ENCODE peak calls at places on chromosome 16, in seven cellular contexts. Y is HCT116, D is HepG2, K is A549, Q is GM23338, W is K562, E is GM12878. P is an unnamed sample.

GRCh38 chr16:22151599-22151998 is 10.7 kb upstream of the SDR42E2 start:
- DNase-seq in Y (no peak), D (no peak), K (no peak), Q (no peak), W (no peak), E (no peak), P (no peak)

GRCh38 chr16:83799336-83799735 is 8.4 kb upstream of the HSBP1 start:
- DNase-seq in Y (no peak), D (no peak), K (no peak), Q (no peak), W (no peak), E (no peak), P (peak)

GRCh38 chr16:56303880-56304279 is 112.6 kb downstream of the GNAO1 start:
- DNase-seq in Y (no peak), D (no peak), K (no peak), Q (no peak), W (no peak), E (no peak), P (no peak)

GRCh38 chr16:56669005-56669839 is at the start of gene MT1H:
- DNase-seq in Y (no peak), D (no peak), K (no peak), Q (peak), W (no peak), E (no peak), P (no peak)

GRCh38 chr16:71929048-71929447 is 33.7 kb downstream of the IST1 start:
- DNase-seq in Y (no peak), D (no peak), K (no peak), Q (no peak), W (no peak), E (no peak), P (no peak)

GRCh38 chr16:67893791-67894399 is 841 bp downstream of the PSKH1 start:
- DNase-seq in Y (no peak), D (peak), K (no peak), Q (no peak), W (no peak), E (no peak), P (no peak)

GRCh38 chr16:53191413-53191812 is 136.6 kb downstream of the CHD9 start:
- DNase-seq in Y (no peak), D (no peak), K (no peak), Q (no peak), W (no peak), E (no peak), P (no peak)

GRCh38 chr16:30095166-30096078 is 591 bp downstream of the YPEL3 start:
- DNase-seq in Y (no peak), D (no peak), K (no peak), Q (peak), W (no peak), E (no peak), P (no peak)

GRCh38 chr16:64738321-64738960 is 383.4 kb downstream of the CDH11 start:
- DNase-seq in Y (no peak), D (no peak), K (no peak), Q (no peak), W (no peak), E (no peak), P (no peak)

GRCh38 chr16:4631444-4631843 is 6.8 kb downstream of the MGRN1 start:
- DNase-seq in Y (no peak), D (no peak), K (no peak), Q (no peak), W (no peak), E (no peak), P (no peak)

GRCh38 chr16:87570938-87571867 is 31.1 kb upstream of the JPH3 start:
- DNase-seq in Y (peak), D (peak), K (peak), Q (peak), W (peak), E (no peak), P (no peak)

GRCh38 chr16:84703671-84704070 is 3.9 kb downstream of the USP10 start:
- DNase-seq in Y (no peak), D (no peak), K (no peak), Q (no peak), W (no peak), E (no peak), P (no peak)

GRCh38 chr16:30756781-30757100 is 5.1 kb downstream of the CFAP119 start:
- DNase-seq in Y (no peak), D (no peak), K (no peak), Q (no peak), W (no peak), E (no peak), P (no peak)

GRCh38 chr16:10846213-10846998 is 27.8 kb upstream of the TVP23A start:
- DNase-seq in Y (no peak), D (no peak), K (no peak), Q (no peak), W (no peak), E (no peak), P (no peak)

GRCh38 chr16:19315889-19316288 is 30.4 kb downstream of the CLEC19A start:
- DNase-seq in Y (no peak), D (no peak), K (no peak), Q (no peak), W (no peak), E (no peak), P (no peak)

GRCh38 chr16:58222532-58223316 is 24.8 kb upstream of the CSNK2A2 start:
- DNase-seq in Y (peak), D (peak), K (peak), Q (no peak), W (no peak), E (no peak), P (no peak)

GRCh38 chr16:74580828-74581227 is 26.1 kb downstream of the GLG1 start:
- DNase-seq in Y (no peak), D (no peak), K (no peak), Q (no peak), W (no peak), E (peak), P (no peak)

GRCh38 chr16:68190745-68191510 is 45.0 kb downstream of the ESRP2 start:
- DNase-seq in Y (no peak), D (peak), K (no peak), Q (no peak), W (no peak), E (no peak), P (no peak)

GRCh38 chr16:30750876-30751465 is 2.7 kb downstream of the PHKG2 start:
- DNase-seq in Y (no peak), D (no peak), K (no peak), Q (no peak), W (no peak), E (no peak), P (no peak)

GRCh38 chr16:67800252-67801046 is 5.9 kb downstream of the RANBP10 start:
- DNase-seq in Y (no peak), D (no peak), K (no peak), Q (no peak), W (peak), E (no peak), P (no peak)

GRCh38 chr16:54937673-54938350 is 7.1 kb downstream of the IRX5 start:
- DNase-seq in Y (no peak), D (no peak), K (no peak), Q (peak), W (no peak), E (no peak), P (no peak)

GRCh38 chr16:48117217-48118105 is 38.3 kb downstream of the ABCC12 start:
- DNase-seq in Y (peak), D (peak), K (peak), Q (peak), W (peak), E (no peak), P (no peak)

GRCh38 chr16:89610108-89610453 is 3.4 kb upstream of the DPEP1 start:
- DNase-seq in Y (no peak), D (no peak), K (no peak), Q (no peak), W (no peak), E (no peak), P (no peak)

GRCh38 chr16:56389554-56389953 is 35.8 kb downstream of the AMFR start:
- DNase-seq in Y (no peak), D (no peak), K (peak), Q (no peak), W (no peak), E (no peak), P (no peak)

GRCh38 chr16:56620311-56620897 is 5.2 kb upstream of the MT1E start:
- DNase-seq in Y (no peak), D (no peak), K (no peak), Q (no peak), W (no peak), E (no peak), P (no peak)

GRCh38 chr16:72952404-72953301 is 95.3 kb downstream of the ZFHX3 start:
- DNase-seq in Y (no peak), D (no peak), K (no peak), Q (no peak), W (no peak), E (no peak), P (no peak)

GRCh38 chr16:59632266-59632855 is 898.2 kb upstream of the GOT2 start:
- DNase-seq in Y (no peak), D (no peak), K (no peak), Q (no peak), W (no peak), E (no peak), P (no peak)

GRCh38 chr16:56294599-56294998 is 103.3 kb downstream of the GNAO1 start:
- DNase-seq in Y (no peak), D (no peak), K (no peak), Q (no peak), W (no peak), E (no peak), P (no peak)

GRCh38 chr16:75527825-75528299 is 8.0 kb downstream of the CHST5 start:
- DNase-seq in Y (no peak), D (peak), K (no peak), Q (no peak), W (no peak), E (no peak), P (no peak)

GRCh38 chr16:2235234-2235651 is 1.0 kb upstream of the DNASE1L2 start:
- DNase-seq in Y (no peak), D (no peak), K (no peak), Q (no peak), W (no peak), E (no peak), P (no peak)
- TF ChIP-seq REST in Y (no peak), D (no peak), K (no peak), Q (no peak), W (no peak), E (no peak), P (no peak)

GRCh38 chr16:50747206-50747956 is 5.5 kb downstream of the CYLD start:
- DNase-seq in Y (peak), D (peak), K (no peak), Q (peak), W (no peak), E (peak), P (no peak)
- TF ChIP-seq REST in Y (no peak), D (no peak), K (no peak), Q (no peak), W (no peak), E (no peak), P (no peak)

GRCh38 chr16:745739-746138 is 4.9 kb upstream of the CIAO3 start:
- DNase-seq in Y (no peak), D (no peak), K (peak), Q (peak), W (peak), E (no peak), P (no peak)
- TF ChIP-seq REST in Y (no peak), D (no peak), K (no peak), Q (no peak), W (no peak), E (no peak), P (no peak)

GRCh38 chr16:81921415-81921814 is 89.9 kb downstream of the SDR42E1 start:
- DNase-seq in Y (no peak), D (no peak), K (no peak), Q (no peak), W (no peak), E (no peak), P (no peak)
- TF ChIP-seq REST in Y (no peak), D (no peak), K (no peak), Q (no peak), W (no peak), E (no peak), P (no peak)

DNA sequence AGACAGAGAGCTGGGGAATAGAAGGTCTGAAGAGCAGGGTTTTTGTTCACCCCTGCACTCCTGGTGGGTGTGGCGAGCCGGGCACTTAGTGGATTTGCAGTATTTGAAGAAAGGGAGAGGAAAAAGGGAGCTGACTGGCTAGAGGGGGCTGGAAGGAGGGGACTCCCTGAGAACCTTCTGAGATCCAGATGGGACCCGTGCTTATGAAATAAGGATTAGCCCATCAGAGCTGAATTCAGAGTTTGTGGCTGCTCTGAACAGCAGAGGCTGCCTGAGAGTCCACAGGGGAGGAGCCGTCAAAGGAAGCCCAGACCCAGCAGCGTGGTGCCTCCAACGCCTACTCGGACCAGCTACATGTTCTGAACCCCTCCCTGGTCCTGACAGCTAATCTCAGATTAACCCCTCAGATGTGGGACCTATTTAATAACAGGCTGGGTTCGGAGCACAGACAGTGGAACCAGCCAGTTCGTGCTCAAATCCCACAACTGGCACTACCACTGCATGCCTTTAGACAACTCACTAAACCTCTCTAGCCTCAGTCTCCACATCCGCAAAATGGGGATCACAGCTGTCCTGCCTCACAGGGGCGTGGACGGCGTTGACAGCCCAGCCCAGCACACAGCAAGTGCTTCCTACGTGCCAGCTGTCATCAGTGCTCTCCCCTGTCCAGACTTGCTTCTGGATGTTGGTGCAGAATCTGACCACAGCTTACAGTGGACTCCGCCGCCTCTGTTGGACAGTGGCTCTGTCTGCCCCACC is 70.6 kb downstream of the DYNLRB2 start:
- DNase-seq in Y (no peak), D (no peak), K (no peak), Q (no peak), W (no peak), E (no peak), P (no peak)
- TF ChIP-seq REST in Y (no peak), D (no peak), K (no peak), Q (no peak), W (no peak), E (no peak), P (no peak)

DNA sequence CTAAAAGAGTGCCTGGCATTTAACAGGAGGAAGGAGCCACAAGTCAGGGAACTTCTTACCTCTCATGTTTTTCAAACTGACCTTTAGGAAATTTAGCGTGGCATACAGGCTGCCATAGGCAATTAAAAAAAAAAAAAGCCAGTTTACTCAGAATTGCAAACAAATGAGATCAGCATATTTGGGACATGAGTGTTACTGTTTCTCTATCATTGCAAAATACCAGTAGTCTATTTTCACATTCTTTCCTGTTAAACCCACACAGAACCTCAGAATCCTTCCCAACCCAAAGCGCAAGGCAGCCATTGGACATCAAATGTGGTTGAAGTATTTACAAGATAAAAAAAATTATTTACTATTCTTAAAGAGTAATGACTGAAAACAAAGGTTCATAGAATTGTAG is 366.4 kb upstream of the DYNLRB2 start:
- DNase-seq in Y (no peak), D (peak), K (no peak), Q (no peak), W (no peak), E (no peak), P (no peak)
- TF ChIP-seq REST in Y (no peak), D (no peak), K (no peak), Q (no peak), W (no peak), E (no peak), P (no peak)

GRCh38 chr16:3577302-3577752 is at the start of gene NLRC3:
- DNase-seq in Y (no peak), D (no peak), K (no peak), Q (no peak), W (no peak), E (no peak), P (no peak)
- TF ChIP-seq REST in Y (no peak), D (no peak), K (no peak), Q (no peak), W (no peak), E (no peak), P (no peak)

DNA sequence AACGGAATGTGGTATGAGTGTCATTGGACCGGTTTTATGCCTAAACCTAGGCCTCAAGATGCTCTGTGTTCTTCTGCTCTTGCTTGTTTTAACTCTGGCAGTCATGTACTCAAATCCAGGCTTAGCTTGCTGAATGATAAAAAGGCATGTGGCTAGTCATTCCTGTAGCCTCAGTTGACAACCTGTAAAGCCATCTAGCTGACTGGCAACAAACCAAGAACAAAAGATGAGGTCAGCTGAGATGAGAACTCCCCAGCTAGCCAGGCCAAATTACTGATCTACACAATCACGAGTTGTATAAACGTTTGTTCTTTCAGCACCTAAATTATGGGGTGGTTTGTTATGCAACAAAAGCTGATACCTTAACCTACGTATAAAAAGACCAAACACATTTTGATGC is 1406.0 kb upstream of the CDH8 start:
- DNase-seq in Y (no peak), D (no peak), K (no peak), Q (no peak), W (no peak), E (no peak), P (no peak)
- TF ChIP-seq REST in Y (no peak), D (no peak), K (no peak), Q (no peak), W (no peak), E (no peak), P (no peak)

DNA sequence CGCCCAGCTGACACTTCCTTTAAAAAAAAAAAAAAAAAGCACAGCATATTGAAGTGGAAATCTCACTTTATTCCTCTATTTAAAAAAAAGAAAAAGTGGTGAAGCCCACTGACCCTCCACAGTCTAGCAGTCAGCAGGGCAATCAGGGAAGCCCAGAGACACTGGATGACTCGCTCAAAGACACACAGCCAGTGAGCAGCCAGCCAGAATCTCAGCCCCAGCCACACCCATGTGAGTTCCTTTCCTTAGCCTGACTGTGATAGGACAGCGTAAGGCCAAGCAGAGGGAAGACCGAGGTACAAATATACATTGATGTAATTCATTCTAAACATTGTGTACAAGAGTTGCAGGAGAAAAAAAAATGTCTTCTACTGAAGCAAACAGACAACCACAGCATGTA is 22.5 kb downstream of the XPO6 start:
- DNase-seq in Y (no peak), D (no peak), K (no peak), Q (no peak), W (no peak), E (no peak), P (no peak)
- TF ChIP-seq REST in Y (no peak), D (no peak), K (no peak), Q (no peak), W (no peak), E (no peak), P (no peak)

DNA sequence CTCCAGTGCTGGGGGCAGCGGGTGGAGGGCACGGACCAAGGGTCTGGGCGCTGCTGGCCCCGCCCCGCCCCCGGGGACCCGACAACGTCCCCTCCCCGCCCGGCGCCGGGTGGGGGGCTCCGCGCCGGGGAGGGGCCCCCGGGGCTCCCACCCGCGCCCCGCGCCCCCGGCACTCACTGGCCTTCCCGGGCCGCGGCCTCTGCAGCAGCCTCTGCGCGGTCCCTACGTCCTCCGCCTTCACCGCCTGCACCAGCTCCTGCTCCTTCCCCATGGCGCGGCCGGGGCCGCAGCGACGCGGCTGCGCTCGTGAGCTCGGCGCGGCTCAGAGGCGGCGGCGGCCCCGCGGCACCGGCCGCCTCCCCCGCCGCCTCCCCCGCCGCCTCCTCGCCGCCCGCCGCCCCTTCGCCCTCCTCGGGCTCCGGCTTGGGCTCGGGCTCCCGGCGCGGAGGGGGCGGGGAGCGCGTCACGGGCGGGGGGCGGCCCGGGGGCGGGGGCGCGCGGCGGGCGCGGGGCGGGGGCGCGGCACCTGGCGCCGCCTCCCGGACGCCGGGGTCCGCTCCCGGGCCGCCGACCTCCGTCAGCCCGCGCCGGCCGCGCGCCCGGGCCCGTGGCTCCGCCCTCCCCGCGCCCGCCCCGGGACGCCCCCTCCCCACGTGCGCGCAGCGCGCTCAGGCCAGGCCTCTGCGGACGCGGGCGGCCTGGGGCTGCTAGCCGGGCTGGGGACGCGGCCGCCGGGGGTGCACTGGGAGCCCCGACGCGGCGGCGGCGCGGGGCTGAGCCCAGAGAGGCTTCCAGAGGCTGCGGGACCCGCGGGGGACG is at the start of gene CASKIN1:
- DNase-seq in Y (no peak), D (no peak), K (no peak), Q (peak), W (peak), E (no peak), P (no peak)
- TF ChIP-seq REST in Y (no peak), D (no peak), K (no peak), Q (no peak), W (no peak), E (no peak), P (no peak)

P was measured in Panc1.